ENCODE peak calls at places on chromosomes 3 and 15, in five cellular contexts. One of them, this sample, is unnamed.

GRCh38 chr3:155556531-155556930 is 188.3 kb downstream of the PLCH1 start:
- DNase-seq in K562: no peak
- DNase-seq in NT2/D1: no peak
- DNase-seq in HCT116: no peak
- DNase-seq in GM12878: no peak
- DNase-seq in this sample: no peak

GRCh38 chr3:4897765-4898453 is 81.3 kb upstream of the BHLHE40 start:
- DNase-seq in NT2/D1: no peak
- DNase-seq in GM12878: no peak
- DNase-seq in HCT116: no peak
- DNase-seq in K562: no peak
- DNase-seq in this sample: no peak

GRCh38 chr15:82970696-82971095 is 15.3 kb upstream of the RAMAC start:
- DNase-seq in GM12878: no peak
- DNase-seq in K562: no peak
- DNase-seq in HCT116: no peak
- DNase-seq in NT2/D1: no peak
- DNase-seq in this sample: no peak

GRCh38 chr3:88985491-88985890 is 121.9 kb upstream of the EPHA3 start:
- DNase-seq in GM12878: no peak
- DNase-seq in NT2/D1: no peak
- DNase-seq in K562: no peak
- DNase-seq in HCT116: no peak
- DNase-seq in this sample: no peak

GRCh38 chr15:70260096-70260495 is 162.4 kb upstream of the TLE3 start:
- DNase-seq in K562: no peak
- DNase-seq in HCT116: no peak
- DNase-seq in NT2/D1: no peak
- DNase-seq in GM12878: no peak
- DNase-seq in this sample: no peak

GRCh38 chr3:143261848-143262247 is 142.3 kb downstream of the CHST2 start:
- DNase-seq in NT2/D1: no peak
- DNase-seq in GM12878: no peak
- DNase-seq in HCT116: no peak
- DNase-seq in K562: no peak
- DNase-seq in this sample: no peak

GRCh38 chr3:136109499-136109898 is 86.6 kb downstream of the MSL2 start:
- DNase-seq in NT2/D1: no peak
- DNase-seq in K562: no peak
- DNase-seq in GM12878: no peak
- DNase-seq in HCT116: no peak
- DNase-seq in this sample: no peak

GRCh38 chr15:59208850-59209249 is 2.2 kb downstream of the LDHAL6B start:
- DNase-seq in GM12878: no peak
- DNase-seq in K562: no peak
- DNase-seq in NT2/D1: no peak
- DNase-seq in HCT116: no peak
- DNase-seq in this sample: no peak

GRCh38 chr15:99731336-99732267 is 1.6 kb downstream of the LYSMD4 start:
- DNase-seq in HCT116: no peak
- DNase-seq in GM12878: no peak
- DNase-seq in NT2/D1: no peak
- DNase-seq in K562: no peak
- DNase-seq in this sample: peak

GRCh38 chr3:75983609-75984290 is 198.4 kb upstream of the ZNF717 start:
- DNase-seq in GM12878: no peak
- DNase-seq in HCT116: no peak
- DNase-seq in NT2/D1: no peak
- DNase-seq in K562: no peak
- DNase-seq in this sample: no peak

DNA sequence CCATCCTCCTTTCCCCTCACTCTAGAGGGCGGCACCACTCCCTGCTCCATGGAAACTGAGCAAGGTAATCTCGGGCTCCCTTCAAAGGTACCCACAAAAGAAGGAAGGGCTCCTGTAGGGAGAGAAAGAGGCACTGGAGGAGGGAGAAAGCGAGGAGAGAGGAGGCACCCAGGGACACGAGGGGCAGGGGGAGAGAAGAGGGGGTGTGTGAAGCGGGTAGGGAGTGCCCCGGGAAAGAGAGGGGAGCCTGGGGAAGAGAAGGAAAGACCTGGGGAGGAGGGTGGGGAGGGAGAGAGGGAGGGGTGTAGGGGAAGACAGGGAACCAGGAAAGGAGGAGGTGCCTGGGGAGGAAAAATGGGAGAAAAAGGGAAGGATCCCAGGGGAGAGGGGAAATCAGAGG is 523 bp downstream of the VILL start:
- DNase-seq in GM12878: no peak
- DNase-seq in HCT116: no peak
- DNase-seq in K562: no peak
- DNase-seq in NT2/D1: no peak
- DNase-seq in this sample: no peak
- TF ChIP-seq ZNF274 in GM12878: no peak
- TF ChIP-seq ZNF274 in HCT116: no peak
- TF ChIP-seq ZNF274 in K562: no peak
- TF ChIP-seq ZNF274 in NT2/D1: no peak
- TF ChIP-seq ZNF274 in this sample: no peak

GRCh38 chr15:51718199-51718598 is 19.3 kb downstream of the LYSMD2 start:
- DNase-seq in HCT116: no peak
- DNase-seq in GM12878: no peak
- DNase-seq in NT2/D1: no peak
- DNase-seq in K562: no peak
- DNase-seq in this sample: no peak
- TF ChIP-seq ZNF274 in HCT116: no peak
- TF ChIP-seq ZNF274 in GM12878: no peak
- TF ChIP-seq ZNF274 in NT2/D1: no peak
- TF ChIP-seq ZNF274 in K562: no peak
- TF ChIP-seq ZNF274 in this sample: no peak

GRCh38 chr15:92809064-92809879 is 90.9 kb upstream of the CHD2 start:
- DNase-seq in HCT116: peak
- DNase-seq in NT2/D1: peak
- DNase-seq in GM12878: peak
- DNase-seq in K562: peak
- DNase-seq in this sample: peak

GRCh38 chr15:92808611-92809063 is 91.5 kb upstream of the CHD2 start:
- DNase-seq in NT2/D1: no peak
- DNase-seq in GM12878: no peak
- DNase-seq in K562: peak
- DNase-seq in HCT116: no peak
- DNase-seq in this sample: no peak

GRCh38 chr15:92806763-92807162 is 93.4 kb upstream of the CHD2 start:
- DNase-seq in HCT116: no peak
- DNase-seq in NT2/D1: no peak
- DNase-seq in K562: no peak
- DNase-seq in GM12878: no peak
- DNase-seq in this sample: no peak

GRCh38 chr15:92809880-92810361 is 90.2 kb upstream of the CHD2 start:
- DNase-seq in NT2/D1: no peak
- DNase-seq in K562: no peak
- DNase-seq in HCT116: no peak
- DNase-seq in GM12878: no peak
- DNase-seq in this sample: no peak

GRCh38 chr15:92807971-92808571 is 92.1 kb upstream of the CHD2 start:
- DNase-seq in HCT116: no peak
- DNase-seq in NT2/D1: no peak
- DNase-seq in GM12878: no peak
- DNase-seq in K562: no peak
- DNase-seq in this sample: no peak
- TF ChIP-seq ZNF274 in HCT116: no peak
- TF ChIP-seq ZNF274 in NT2/D1: no peak
- TF ChIP-seq ZNF274 in GM12878: no peak
- TF ChIP-seq ZNF274 in K562: no peak
- TF ChIP-seq ZNF274 in this sample: no peak

GRCh38 chr3:192802957-192803899 is 75.9 kb upstream of the FGF12 start:
- DNase-seq in K562: no peak
- DNase-seq in NT2/D1: peak
- DNase-seq in GM12878: no peak
- DNase-seq in HCT116: peak
- DNase-seq in this sample: no peak
- TF ChIP-seq ZNF274 in K562: no peak
- TF ChIP-seq ZNF274 in NT2/D1: no peak
- TF ChIP-seq ZNF274 in GM12878: no peak
- TF ChIP-seq ZNF274 in HCT116: no peak
- TF ChIP-seq ZNF274 in this sample: no peak

GRCh38 chr3:27133062-27133461 is 236.1 kb downstream of the NEK10 start:
- DNase-seq in HCT116: no peak
- DNase-seq in K562: no peak
- DNase-seq in NT2/D1: no peak
- DNase-seq in GM12878: no peak
- DNase-seq in this sample: no peak

GRCh38 chr3:27138562-27138961 is 230.6 kb downstream of the NEK10 start:
- DNase-seq in GM12878: no peak
- DNase-seq in NT2/D1: no peak
- DNase-seq in K562: no peak
- DNase-seq in HCT116: no peak
- DNase-seq in this sample: no peak

GRCh38 chr3:27138005-27138404 is 231.2 kb downstream of the NEK10 start:
- DNase-seq in HCT116: no peak
- DNase-seq in K562: no peak
- DNase-seq in NT2/D1: no peak
- DNase-seq in GM12878: no peak
- DNase-seq in this sample: no peak

GRCh38 chr3:27130796-27131195 is 238.4 kb downstream of the NEK10 start:
- DNase-seq in K562: no peak
- DNase-seq in GM12878: no peak
- DNase-seq in HCT116: no peak
- DNase-seq in NT2/D1: no peak
- DNase-seq in this sample: no peak

DNA sequence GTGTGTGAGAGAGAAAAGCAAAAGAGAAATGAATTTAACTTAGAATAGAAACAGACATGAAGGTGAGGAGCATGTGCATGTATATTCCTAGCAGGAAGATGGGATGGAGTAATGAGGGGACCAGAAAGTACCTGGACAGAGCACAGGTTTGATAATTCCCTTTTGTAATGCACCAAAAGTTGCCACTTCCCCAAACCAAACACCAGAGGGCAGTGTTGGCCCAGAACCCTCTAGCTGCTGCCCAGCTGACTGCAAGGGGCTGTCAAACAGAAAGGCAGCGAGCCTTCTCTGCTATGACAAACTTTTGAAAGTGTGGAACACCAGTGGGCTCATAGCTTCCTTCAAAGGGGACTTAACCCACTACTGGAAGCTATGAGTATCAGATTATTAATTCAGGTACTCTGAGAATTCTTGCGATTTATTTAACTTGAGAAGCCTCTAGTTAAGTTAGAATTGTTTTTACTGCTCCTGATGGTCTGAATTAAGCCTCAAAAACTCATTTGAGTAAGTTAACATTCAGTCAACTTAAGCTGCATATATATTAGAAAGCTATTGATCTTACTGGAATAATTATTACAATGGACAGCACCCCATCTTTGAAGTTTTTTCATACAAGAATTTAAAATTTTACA is 234.9 kb downstream of the NEK10 start:
- DNase-seq in GM12878: peak
- DNase-seq in NT2/D1: peak
- DNase-seq in K562: peak
- DNase-seq in HCT116: peak
- DNase-seq in this sample: peak
- TF ChIP-seq ZNF274 in GM12878: no peak
- TF ChIP-seq ZNF274 in NT2/D1: no peak
- TF ChIP-seq ZNF274 in K562: no peak
- TF ChIP-seq ZNF274 in HCT116: no peak
- TF ChIP-seq ZNF274 in this sample: no peak

GRCh38 chr3:17070560-17070959 is 185.8 kb downstream of the PLCL2 start:
- DNase-seq in K562: no peak
- DNase-seq in NT2/D1: no peak
- DNase-seq in HCT116: no peak
- DNase-seq in GM12878: no peak
- DNase-seq in this sample: no peak
- TF ChIP-seq ZNF274 in K562: no peak
- TF ChIP-seq ZNF274 in NT2/D1: no peak
- TF ChIP-seq ZNF274 in HCT116: no peak
- TF ChIP-seq ZNF274 in GM12878: no peak
- TF ChIP-seq ZNF274 in this sample: no peak

DNA sequence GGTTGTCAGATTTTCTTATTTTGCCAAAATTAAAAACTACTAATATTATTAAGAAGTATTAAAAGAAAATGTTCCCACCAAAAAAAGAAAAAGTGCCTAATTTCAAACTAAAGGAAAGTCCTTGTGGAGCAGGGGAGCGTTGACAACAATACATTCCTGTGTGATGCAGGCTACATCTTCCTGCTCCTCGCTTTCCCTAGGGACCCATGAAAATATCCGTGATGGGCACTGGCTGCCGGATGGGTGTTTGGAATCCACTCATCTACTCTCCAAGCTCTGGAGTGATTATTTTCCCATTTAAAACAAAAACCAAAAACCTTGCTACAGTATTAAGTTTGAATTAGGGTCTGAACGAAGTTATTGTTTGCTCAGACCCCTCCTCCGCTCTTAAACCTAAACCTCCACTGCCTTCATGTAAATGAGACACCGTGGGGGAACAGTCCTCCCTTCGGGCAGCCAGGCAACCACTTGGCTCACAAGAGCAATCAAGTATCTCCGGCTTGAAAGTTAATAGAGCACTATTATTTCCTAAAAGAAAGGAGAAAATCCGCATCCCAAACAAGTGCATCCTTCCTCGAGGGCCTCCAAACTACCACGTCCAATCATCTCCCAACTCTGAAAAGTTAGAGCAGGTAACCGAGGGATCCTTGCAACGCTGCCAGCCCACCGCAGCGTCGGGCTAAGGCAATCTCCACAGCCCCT is 1.5 kb downstream of the ITGB5 start:
- DNase-seq in GM12878: no peak
- DNase-seq in NT2/D1: no peak
- DNase-seq in K562: no peak
- DNase-seq in HCT116: no peak
- DNase-seq in this sample: no peak
- TF ChIP-seq ZNF274 in GM12878: no peak
- TF ChIP-seq ZNF274 in NT2/D1: no peak
- TF ChIP-seq ZNF274 in K562: no peak
- TF ChIP-seq ZNF274 in HCT116: no peak
- TF ChIP-seq ZNF274 in this sample: no peak

GRCh38 chr15:34038404-34039179 is 412 bp downstream of the AVEN start:
- DNase-seq in K562: peak
- DNase-seq in NT2/D1: peak
- DNase-seq in GM12878: no peak
- DNase-seq in HCT116: no peak
- DNase-seq in this sample: no peak
- TF ChIP-seq ZNF274 in K562: no peak
- TF ChIP-seq ZNF274 in NT2/D1: no peak
- TF ChIP-seq ZNF274 in GM12878: no peak
- TF ChIP-seq ZNF274 in HCT116: no peak
- TF ChIP-seq ZNF274 in this sample: no peak

GRCh38 chr15:27059610-27060202 is 88.7 kb downstream of the GABRG3 start:
- DNase-seq in HCT116: peak
- DNase-seq in GM12878: no peak
- DNase-seq in K562: peak
- DNase-seq in NT2/D1: peak
- DNase-seq in this sample: peak

GRCh38 chr15:27057904-27058645 is 87.1 kb downstream of the GABRG3 start:
- DNase-seq in NT2/D1: no peak
- DNase-seq in HCT116: no peak
- DNase-seq in GM12878: no peak
- DNase-seq in K562: no peak
- DNase-seq in this sample: no peak

GRCh38 chr15:27061739-27062138 is 90.8 kb downstream of the GABRG3 start:
- DNase-seq in K562: no peak
- DNase-seq in GM12878: no peak
- DNase-seq in NT2/D1: no peak
- DNase-seq in HCT116: no peak
- DNase-seq in this sample: no peak

GRCh38 chr15:27054426-27054825 is 83.4 kb downstream of the GABRG3 start:
- DNase-seq in K562: no peak
- DNase-seq in GM12878: no peak
- DNase-seq in HCT116: no peak
- DNase-seq in NT2/D1: no peak
- DNase-seq in this sample: no peak

GRCh38 chr15:27058939-27059338 is 88.0 kb downstream of the GABRG3 start:
- DNase-seq in HCT116: no peak
- DNase-seq in NT2/D1: no peak
- DNase-seq in GM12878: no peak
- DNase-seq in K562: no peak
- DNase-seq in this sample: no peak
- TF ChIP-seq ZNF274 in HCT116: no peak
- TF ChIP-seq ZNF274 in NT2/D1: no peak
- TF ChIP-seq ZNF274 in GM12878: no peak
- TF ChIP-seq ZNF274 in K562: no peak
- TF ChIP-seq ZNF274 in this sample: no peak